ENCODE peak calls at places on chromosome 3, in nine cellular contexts. One of them, this sample, is unnamed.

GRCh38 chr3:71803248-71803647 is 18.3 kb upstream of the PROK2 start:
- DNase-seq in heart right ventricle: no peak
- DNase-seq in GM03348: no peak
- DNase-seq in activated naive CD8-positive, alpha-beta T cell treated with anti-CD3 and anti-CD28 coated beads, Interleukin-2, amount 50 U/mL, for 24 hours: no peak
- DNase-seq in stomach: no peak
- DNase-seq in left ventricle myocardium inferior: no peak
- DNase-seq in H9: no peak
- DNase-seq in GM13977: no peak
- DNase-seq in kidney glomerular epithelial cell: no peak
- DNase-seq in this sample: no peak

GRCh38 chr3:180987344-180987743 is 2.2 kb downstream of the DNAJC19 start:
- DNase-seq in heart right ventricle: no peak
- DNase-seq in GM03348: no peak
- DNase-seq in activated naive CD8-positive, alpha-beta T cell treated with anti-CD3 and anti-CD28 coated beads, Interleukin-2, amount 50 U/mL, for 24 hours: no peak
- DNase-seq in stomach: no peak
- DNase-seq in left ventricle myocardium inferior: no peak
- DNase-seq in H9: no peak
- DNase-seq in GM13977: no peak
- DNase-seq in kidney glomerular epithelial cell: no peak
- DNase-seq in this sample: no peak

GRCh38 chr3:177358085-177358967 is 161.0 kb upstream of the TBL1XR1 start:
- DNase-seq in heart right ventricle: peak; percentile 87
- DNase-seq in GM03348: peak; percentile 58
- DNase-seq in activated naive CD8-positive, alpha-beta T cell treated with anti-CD3 and anti-CD28 coated beads, Interleukin-2, amount 50 U/mL, for 24 hours: peak; percentile 71
- DNase-seq in stomach: peak; percentile 56
- DNase-seq in left ventricle myocardium inferior: peak; percentile 71
- DNase-seq in H9: peak; percentile 75
- DNase-seq in GM13977: peak; percentile 57
- DNase-seq in kidney glomerular epithelial cell: peak; percentile 79
- DNase-seq in this sample: peak; percentile 60

GRCh38 chr3:171860830-171861535 is 17.8 kb downstream of the TMEM212 start:
- DNase-seq in heart right ventricle: peak; percentile 74
- DNase-seq in GM03348: peak; percentile 64
- DNase-seq in activated naive CD8-positive, alpha-beta T cell treated with anti-CD3 and anti-CD28 coated beads, Interleukin-2, amount 50 U/mL, for 24 hours: no peak
- DNase-seq in stomach: peak; percentile 35
- DNase-seq in left ventricle myocardium inferior: no peak
- DNase-seq in H9: no peak
- DNase-seq in GM13977: no peak
- DNase-seq in kidney glomerular epithelial cell: no peak
- DNase-seq in this sample: peak; percentile 97

GRCh38 chr3:72187131-72187530 is 402.2 kb upstream of the PROK2 start:
- DNase-seq in heart right ventricle: no peak
- DNase-seq in GM03348: no peak
- DNase-seq in activated naive CD8-positive, alpha-beta T cell treated with anti-CD3 and anti-CD28 coated beads, Interleukin-2, amount 50 U/mL, for 24 hours: no peak
- DNase-seq in stomach: no peak
- DNase-seq in left ventricle myocardium inferior: no peak
- DNase-seq in H9: no peak
- DNase-seq in GM13977: no peak
- DNase-seq in kidney glomerular epithelial cell: no peak
- DNase-seq in this sample: no peak

GRCh38 chr3:155908086-155908485 is 37.6 kb downstream of the GMPS start:
- DNase-seq in heart right ventricle: no peak
- DNase-seq in GM03348: no peak
- DNase-seq in activated naive CD8-positive, alpha-beta T cell treated with anti-CD3 and anti-CD28 coated beads, Interleukin-2, amount 50 U/mL, for 24 hours: no peak
- DNase-seq in stomach: no peak
- DNase-seq in left ventricle myocardium inferior: no peak
- DNase-seq in H9: peak; percentile 47
- DNase-seq in GM13977: no peak
- DNase-seq in kidney glomerular epithelial cell: no peak
- DNase-seq in this sample: no peak

GRCh38 chr3:155554777-155555445 is 190.0 kb downstream of the PLCH1 start:
- DNase-seq in heart right ventricle: no peak
- DNase-seq in GM03348: no peak
- DNase-seq in activated naive CD8-positive, alpha-beta T cell treated with anti-CD3 and anti-CD28 coated beads, Interleukin-2, amount 50 U/mL, for 24 hours: no peak
- DNase-seq in stomach: no peak
- DNase-seq in left ventricle myocardium inferior: no peak
- DNase-seq in H9: no peak
- DNase-seq in GM13977: no peak
- DNase-seq in kidney glomerular epithelial cell: peak; percentile 91
- DNase-seq in this sample: no peak

GRCh38 chr3:164903820-164904451 is 174.4 kb downstream of the SI start:
- DNase-seq in heart right ventricle: no peak
- DNase-seq in GM03348: no peak
- DNase-seq in activated naive CD8-positive, alpha-beta T cell treated with anti-CD3 and anti-CD28 coated beads, Interleukin-2, amount 50 U/mL, for 24 hours: no peak
- DNase-seq in stomach: no peak
- DNase-seq in left ventricle myocardium inferior: no peak
- DNase-seq in H9: no peak
- DNase-seq in GM13977: no peak
- DNase-seq in kidney glomerular epithelial cell: no peak
- DNase-seq in this sample: no peak

GRCh38 chr3:137768021-137768360 is 3.9 kb downstream of the SOX14 start:
- DNase-seq in heart right ventricle: no peak
- DNase-seq in GM03348: peak; percentile 11
- DNase-seq in activated naive CD8-positive, alpha-beta T cell treated with anti-CD3 and anti-CD28 coated beads, Interleukin-2, amount 50 U/mL, for 24 hours: no peak
- DNase-seq in stomach: no peak
- DNase-seq in left ventricle myocardium inferior: no peak
- DNase-seq in H9: no peak
- DNase-seq in GM13977: peak; percentile 9
- DNase-seq in kidney glomerular epithelial cell: no peak
- DNase-seq in this sample: no peak

GRCh38 chr3:184160456-184160855 is 5.3 kb downstream of the DVL3 start:
- DNase-seq in heart right ventricle: no peak
- DNase-seq in GM03348: no peak
- DNase-seq in activated naive CD8-positive, alpha-beta T cell treated with anti-CD3 and anti-CD28 coated beads, Interleukin-2, amount 50 U/mL, for 24 hours: no peak
- DNase-seq in stomach: no peak
- DNase-seq in left ventricle myocardium inferior: no peak
- DNase-seq in H9: no peak
- DNase-seq in GM13977: peak; percentile 63
- DNase-seq in kidney glomerular epithelial cell: no peak
- DNase-seq in this sample: peak; percentile 60

GRCh38 chr3:7682822-7683229 is 818.8 kb upstream of the LMCD1 start:
- DNase-seq in heart right ventricle: peak; percentile 49
- DNase-seq in GM03348: peak; percentile 5
- DNase-seq in activated naive CD8-positive, alpha-beta T cell treated with anti-CD3 and anti-CD28 coated beads, Interleukin-2, amount 50 U/mL, for 24 hours: no peak
- DNase-seq in stomach: no peak
- DNase-seq in left ventricle myocardium inferior: peak; percentile 41
- DNase-seq in H9: no peak
- DNase-seq in GM13977: no peak
- DNase-seq in kidney glomerular epithelial cell: peak; percentile 88
- DNase-seq in this sample: peak; percentile 68

GRCh38 chr3:100040446-100040845 is 73.9 kb downstream of the FILIP1L start:
- DNase-seq in heart right ventricle: peak; percentile 57
- DNase-seq in GM03348: no peak
- DNase-seq in activated naive CD8-positive, alpha-beta T cell treated with anti-CD3 and anti-CD28 coated beads, Interleukin-2, amount 50 U/mL, for 24 hours: no peak
- DNase-seq in stomach: no peak
- DNase-seq in left ventricle myocardium inferior: no peak
- DNase-seq in H9: no peak
- DNase-seq in GM13977: no peak
- DNase-seq in kidney glomerular epithelial cell: no peak
- DNase-seq in this sample: peak; percentile 59

GRCh38 chr3:5767304-5767703 is 579.8 kb downstream of the EDEM1 start:
- DNase-seq in heart right ventricle: no peak
- DNase-seq in GM03348: no peak
- DNase-seq in activated naive CD8-positive, alpha-beta T cell treated with anti-CD3 and anti-CD28 coated beads, Interleukin-2, amount 50 U/mL, for 24 hours: no peak
- DNase-seq in stomach: no peak
- DNase-seq in left ventricle myocardium inferior: no peak
- DNase-seq in H9: no peak
- DNase-seq in GM13977: no peak
- DNase-seq in kidney glomerular epithelial cell: no peak
- DNase-seq in this sample: no peak

GRCh38 chr3:39302178-39302577 is 22.3 kb upstream of the CX3CR1 start:
- DNase-seq in heart right ventricle: no peak
- DNase-seq in GM03348: no peak
- DNase-seq in activated naive CD8-positive, alpha-beta T cell treated with anti-CD3 and anti-CD28 coated beads, Interleukin-2, amount 50 U/mL, for 24 hours: no peak
- DNase-seq in stomach: no peak
- DNase-seq in left ventricle myocardium inferior: no peak
- DNase-seq in H9: no peak
- DNase-seq in GM13977: no peak
- DNase-seq in kidney glomerular epithelial cell: no peak
- DNase-seq in this sample: no peak

GRCh38 chr3:132659370-132660055 is at the start of gene ACAD11:
- DNase-seq in heart right ventricle: peak; percentile 66
- DNase-seq in GM03348: peak; percentile 85
- DNase-seq in activated naive CD8-positive, alpha-beta T cell treated with anti-CD3 and anti-CD28 coated beads, Interleukin-2, amount 50 U/mL, for 24 hours: peak; percentile 58
- DNase-seq in stomach: peak; percentile 64
- DNase-seq in left ventricle myocardium inferior: peak; percentile 71
- DNase-seq in H9: peak; percentile 76
- DNase-seq in GM13977: peak; percentile 71
- DNase-seq in kidney glomerular epithelial cell: peak; percentile 73
- DNase-seq in this sample: peak; percentile 66

This sample was measured in AG10803.